ENCODE peak calls at places on chromosomes 5 and 9, in eight cellular contexts. P, Q, H, M, A, B, S and L are unnamed samples.
A peak's percentile ranks its signal among the peaks of the same experiment; 100 is the strongest.

GRCh38 chr5:67855523-67855922 is 360.0 kb upstream of the PIK3R1 start:
- DNase-seq in P (no peak), Q (no peak), H (no peak), M (no peak), A (no peak), B (no peak), S (no peak), L (no peak)

GRCh38 chr5:153632748-153633290 is 142.3 kb downstream of the GRIA1 start:
- DNase-seq in P (no peak), Q (no peak), H (no peak), M (no peak), A (no peak), B (no peak), S (no peak), L (no peak)

GRCh38 chr5:73534001-73534547 is 31.4 kb downstream of the ANKRA2 start:
- DNase-seq in P (peak; percentile 84), Q (no peak), H (no peak), M (no peak), A (no peak), B (no peak), S (no peak), L (no peak)

GRCh38 chr9:715743-716400 is 125.6 kb upstream of the DMRT1 start:
- DNase-seq in P (peak; percentile 72), Q (no peak), H (no peak), M (no peak), A (no peak), B (no peak), S (no peak), L (peak; percentile 51)

GRCh38 chr9:132647355-132647754 is 22.4 kb downstream of the DDX31 start:
- DNase-seq in P (peak; percentile 99), Q (no peak), H (no peak), M (peak; percentile 99), A (no peak), B (no peak), S (no peak), L (peak; percentile 97)

GRCh38 chr9:86978413-86978812 is 31.1 kb upstream of the GAS1 start:
- DNase-seq in P (peak; percentile 19), Q (no peak), H (no peak), M (no peak), A (no peak), B (no peak), S (no peak), L (peak; percentile 50)

GRCh38 chr9:133995012-133995896 is 3.1 kb upstream of the VAV2 start:
- DNase-seq in P (peak; percentile 60), Q (no peak), H (peak; percentile 71), M (no peak), A (no peak), B (no peak), S (no peak), L (peak; percentile 21)

GRCh38 chr9:63859475-63860215 is 1425.4 kb downstream of the FOXD4L5 start:
- DNase-seq in P (no peak), Q (peak; percentile 13), H (peak; percentile 84), M (peak; percentile 64), A (no peak), B (peak; percentile 71), S (no peak), L (peak; percentile 32)

GRCh38 chr5:135537745-135538144 is 2.0 kb upstream of the NEUROG1 start:
- DNase-seq in P (no peak), Q (no peak), H (no peak), M (no peak), A (no peak), B (no peak), S (no peak), L (no peak)

GRCh38 chr5:1761453-1761755 is 38.2 kb downstream of the MRPL36 start:
- DNase-seq in P (no peak), Q (no peak), H (no peak), M (no peak), A (no peak), B (no peak), S (no peak), L (no peak)

GRCh38 chr9:103713631-103714030 is 380.5 kb upstream of the SMC2 start:
- DNase-seq in P (no peak), Q (no peak), H (no peak), M (no peak), A (no peak), B (no peak), S (no peak), L (peak; percentile 69)

GRCh38 chr5:32259033-32259432 is 53.7 kb downstream of the MTMR12 start:
- DNase-seq in P (no peak), Q (no peak), H (no peak), M (peak; percentile 47), A (no peak), B (no peak), S (no peak), L (peak; percentile 11)

GRCh38 chr9:94054731-94055130 is 29.5 kb upstream of the PTPDC1 start:
- DNase-seq in P (no peak), Q (no peak), H (no peak), M (peak; percentile 33), A (peak; percentile 8), B (no peak), S (no peak), L (no peak)

GRCh38 chr9:89562186-89562814 is 42.5 kb upstream of the GADD45G start:
- DNase-seq in P (peak; percentile 35), Q (no peak), H (peak; percentile 6), M (no peak), A (no peak), B (no peak), S (no peak), L (peak; percentile 81)

GRCh38 chr9:104177003-104177611 is 83.0 kb downstream of the SMC2 start:
- DNase-seq in P (no peak), Q (no peak), H (peak; percentile 21), M (no peak), A (no peak), B (peak; percentile 32), S (no peak), L (peak; percentile 12)

DNA sequence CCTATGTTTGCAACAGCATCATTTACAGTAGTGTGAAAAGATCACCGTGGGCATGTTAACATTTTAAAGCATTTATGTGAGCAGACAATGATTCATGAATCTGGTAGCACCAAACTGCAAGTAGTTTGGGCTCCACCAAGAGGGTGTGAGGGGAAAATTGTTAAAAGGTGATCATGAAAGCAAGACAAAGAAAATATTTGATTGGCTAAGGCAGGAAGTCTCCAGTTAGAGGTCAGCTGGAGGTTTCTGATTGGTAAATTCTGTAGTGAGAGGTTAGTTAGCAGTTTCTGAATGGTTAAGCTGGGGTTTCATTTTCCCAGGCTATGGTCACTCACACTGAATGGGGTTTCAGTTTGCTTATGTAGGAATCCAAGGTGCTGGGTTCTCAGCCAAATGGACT is 13.5 kb upstream of the DRD1 start:
- DNase-seq in P (no peak), Q (no peak), H (peak; percentile 33), M (no peak), A (no peak), B (no peak), S (no peak), L (no peak)
- TF ChIP-seq CTCF in P (no peak), Q (no peak), H (no peak), M (no peak), A (no peak), B (no peak), S (no peak), L (no peak)

DNA sequence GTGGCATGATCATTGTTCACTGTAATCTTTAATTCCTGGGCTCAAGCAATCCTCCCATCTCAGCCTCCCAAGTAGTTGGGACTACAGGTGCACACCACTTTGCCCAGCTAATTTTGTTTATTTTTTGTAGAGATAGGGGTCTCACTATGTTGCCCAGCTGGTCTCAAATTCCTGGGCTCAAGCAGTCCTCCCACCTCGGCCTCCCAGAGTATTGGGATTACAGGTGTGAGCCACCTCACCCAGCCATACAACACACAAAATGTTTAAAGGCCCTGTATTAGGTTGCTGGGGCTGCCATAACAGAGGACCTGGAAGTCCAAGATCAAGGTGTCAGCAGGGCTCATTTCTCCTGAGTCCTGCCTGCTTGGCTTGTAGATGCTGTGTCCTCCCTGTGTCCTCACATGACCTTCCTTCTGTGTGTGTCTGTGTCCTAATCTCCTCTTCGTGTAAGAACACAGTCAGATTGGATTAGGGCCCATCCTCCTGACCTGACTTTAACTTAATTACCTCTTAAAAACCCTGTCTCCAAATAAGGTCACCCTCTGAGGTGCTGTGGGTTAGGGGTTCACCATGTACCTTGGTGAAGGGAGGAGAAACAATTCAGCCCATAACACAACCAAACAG is 5.4 kb downstream of the UBE2QL1 start:
- DNase-seq in P (no peak), Q (no peak), H (no peak), M (no peak), A (no peak), B (no peak), S (no peak), L (no peak)
- H3K4me3 ChIP-seq in P (no peak overlapping the region), Q (no peak overlapping the region), H (no peak overlapping the region), M (no peak overlapping the region), A (no peak overlapping the region), B (no peak overlapping the region), S (no peak overlapping the region), L (no peak overlapping the region)

GRCh38 chr9:19230356-19231125 is at the start of gene DENND4C:
- DNase-seq in P (peak; percentile 85), Q (peak; percentile 86), H (peak; percentile 87), M (peak; percentile 89), A (peak; percentile 82), B (peak; percentile 90), S (peak; percentile 82), L (peak; percentile 86)

GRCh38 chr9:19232117-19232829 is 1.8 kb downstream of the DENND4C start:
- DNase-seq in P (no peak), Q (no peak), H (no peak), M (peak; percentile 10), A (no peak), B (no peak), S (no peak), L (peak; percentile 15)

GRCh38 chr9:19232830-19233194 is 2.3 kb downstream of the DENND4C start:
- DNase-seq in P (peak; percentile 67), Q (peak; percentile 7), H (no peak), M (peak; percentile 31), A (no peak), B (peak; percentile 13), S (no peak), L (peak; percentile 80)

GRCh38 chr9:19231126-19232035 is 888 bp downstream of the DENND4C start:
- DNase-seq in P (peak; percentile 26), Q (no peak), H (peak; percentile 20), M (peak; percentile 38), A (no peak), B (no peak), S (no peak), L (peak; percentile 26)

DNA sequence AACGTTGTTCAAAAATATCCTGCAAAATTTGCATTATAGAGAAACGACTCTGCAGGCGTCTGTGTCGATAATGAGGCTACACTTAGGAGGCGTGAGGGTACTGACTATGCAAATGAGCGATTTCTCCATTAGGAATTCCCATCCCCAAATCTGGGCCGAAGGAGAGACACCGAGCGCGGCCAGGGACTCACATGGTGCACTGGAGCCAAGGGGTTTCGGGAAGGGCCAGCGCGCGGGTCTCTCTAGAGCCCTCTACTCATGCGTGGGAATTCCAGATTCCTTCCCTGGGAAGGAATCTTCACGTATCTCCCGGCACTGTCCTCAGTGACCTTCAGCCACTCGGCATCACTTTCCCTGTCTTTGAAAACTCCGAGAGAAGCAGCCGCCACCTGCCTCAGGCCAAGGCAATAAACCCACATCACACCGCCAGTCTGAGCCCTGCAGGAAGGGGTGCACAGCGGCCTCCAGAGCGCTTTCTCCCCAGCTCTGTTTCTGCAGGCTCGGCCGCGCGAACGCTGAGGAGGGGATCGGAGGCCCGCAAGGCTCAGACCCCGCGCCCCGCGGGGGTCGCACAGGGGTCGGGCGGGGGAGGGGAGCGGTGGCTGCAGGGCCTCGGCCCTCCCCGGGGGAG is 653 bp upstream of the DENND4C start:
- DNase-seq in P (no peak), Q (no peak), H (peak; percentile 76), M (peak; percentile 53), A (peak; percentile 15), B (no peak), S (peak; percentile 67), L (peak; percentile 56)
- TF ChIP-seq CTCF in P (no peak), Q (no peak), H (no peak), M (peak; percentile 1), A (no peak), B (peak; percentile 15), S (no peak), L (no peak)

GRCh38 chr5:131417240-131417869 is 153.5 kb downstream of the CDC42SE2 start:
- DNase-seq in P (peak; percentile 61), Q (peak; percentile 40), H (peak; percentile 78), M (peak; percentile 79), A (peak; percentile 77), B (peak; percentile 76), S (peak; percentile 59), L (peak; percentile 89)
- H3K4me3 ChIP-seq in P (no peak overlapping the region), Q (no peak overlapping the region), H (no peak overlapping the region), M (no peak overlapping the region), A (no peak overlapping the region), B (no peak overlapping the region), S (no peak overlapping the region), L (no peak overlapping the region)